ENCODE peak calls at places on chromosomes 5 and 9, in four cellular contexts. D is activated B cell treated with CpG ODN at 0.5 μM for 24 hours, N is brain microvascular endothelial cell, Y is Caco-2. K is an unnamed sample.

GRCh38 chr5:53167836-53168235 is 58.3 kb upstream of the MOCS2 start:
- DNase-seq in D (no peak), N (no peak), Y (no peak), K (no peak)

GRCh38 chr5:179624841-179625271 is 1.4 kb upstream of the HNRNPH1 start:
- DNase-seq in D (no peak), N (no peak), Y (peak; percentile 51), K (no peak)

GRCh38 chr9:36504154-36504550 is 68.5 kb upstream of the MELK start:
- DNase-seq in D (no peak), N (no peak), Y (no peak), K (no peak)

GRCh38 chr9:79166005-79166404 is 405.8 kb upstream of the TLE4 start:
- DNase-seq in D (no peak), N (no peak), Y (no peak), K (no peak)

GRCh38 chr5:129724647-129725046 is 23.2 kb upstream of the MINAR2 start:
- DNase-seq in D (no peak), N (no peak), Y (no peak), K (no peak)

GRCh38 chr9:33435821-33436277 is 11.5 kb downstream of the AQP3 start:
- DNase-seq in D (no peak), N (no peak), Y (no peak), K (no peak)

GRCh38 chr9:131323629-131324028 is 34.1 kb downstream of the PLPP7 start:
- DNase-seq in D (no peak), N (no peak), Y (peak; percentile 30), K (no peak)

GRCh38 chr5:75156585-75156984 is 80.1 kb downstream of the ANKRD31 start:
- DNase-seq in D (no peak), N (no peak), Y (peak; percentile 75), K (no peak)

GRCh38 chr9:78253285-78253684 is 17.4 kb downstream of the CEP78 start:
- DNase-seq in D (no peak), N (no peak), Y (no peak), K (no peak)

GRCh38 chr9:110559869-110560268 is 19.7 kb downstream of the SVEP1 start:
- DNase-seq in D (no peak), N (no peak), Y (no peak), K (no peak)

GRCh38 chr9:126624912-126625311 is 11.2 kb downstream of the LMX1B start:
- DNase-seq in D (no peak), N (no peak), Y (no peak), K (no peak)

GRCh38 chr5:1086137-1086536 is 25.7 kb downstream of the SLC12A7 start:
- DNase-seq in D (no peak), N (no peak), Y (no peak), K (no peak)

GRCh38 chr5:172870261-172870806 is 36.3 kb downstream of the ERGIC1 start:
- DNase-seq in D (no peak), N (peak; percentile 96), Y (no peak), K (peak; percentile 64)

GRCh38 chr9:109455391-109455790 is 42.7 kb downstream of the PTPN3 start:
- DNase-seq in D (no peak), N (no peak), Y (no peak), K (no peak)
- TF ChIP-seq CTCF in D (no peak), N (no peak), Y (no peak), K (no peak)

GRCh38 chr5:132424167-132424935 is 54.8 kb downstream of the SLC22A5 start:
- DNase-seq in D (no peak), N (no peak), Y (no peak), K (no peak)
- TF ChIP-seq CTCF in D (no peak), N (no peak), Y (no peak), K (no peak)

GRCh38 chr9:91162784-91163440 is 198.8 kb downstream of the AUH start:
- DNase-seq in D (no peak), N (no peak), Y (no peak), K (peak; percentile 79)

GRCh38 chr9:91162311-91162710 is 199.4 kb downstream of the AUH start:
- DNase-seq in D (no peak), N (peak; percentile 28), Y (no peak), K (peak; percentile 86)

GRCh38 chr9:91160181-91160580 is 201.5 kb downstream of the AUH start:
- DNase-seq in D (no peak), N (no peak), Y (no peak), K (no peak)

GRCh38 chr9:91160599-91161464 is 200.9 kb downstream of the AUH start:
- DNase-seq in D (no peak), N (no peak), Y (no peak), K (no peak)

GRCh38 chr9:91161465-91162275 is 200.0 kb downstream of the AUH start:
- DNase-seq in D (no peak), N (no peak), Y (no peak), K (no peak)
- TF ChIP-seq CTCF in D (no peak), N (peak; percentile 41), Y (no peak), K (no peak)

GRCh38 chr9:108815156-108815555 is 40.6 kb downstream of the ACTL7B start:
- DNase-seq in D (no peak), N (no peak), Y (peak; percentile 46), K (no peak)

GRCh38 chr9:108811944-108812343 is 43.8 kb downstream of the ACTL7B start:
- DNase-seq in D (no peak), N (no peak), Y (no peak), K (no peak)

GRCh38 chr9:108812388-108812787 is 43.4 kb downstream of the ACTL7B start:
- DNase-seq in D (no peak), N (no peak), Y (no peak), K (no peak)

GRCh38 chr9:108816037-108816436 is 39.7 kb downstream of the ACTL7B start:
- DNase-seq in D (no peak), N (no peak), Y (no peak), K (no peak)

GRCh38 chr9:108813951-108814601 is 41.7 kb downstream of the ACTL7B start:
- DNase-seq in D (no peak), N (peak; percentile 53), Y (no peak), K (no peak)
- TF ChIP-seq CTCF in D (no peak), N (peak; percentile 66), Y (no peak), K (peak; percentile 27)